ENCODE peak calls at places on chromosomes 13 and 19, in six cellular contexts. K, V, N, U, A and P are unnamed samples.

GRCh38 chr19:17026041-17026658 is 460 bp downstream of the CPAMD8 start:
- DNase-seq in K (peak; percentile 9), V (peak; percentile 70), N (peak; percentile 84), U (no peak), A (no peak), P (no peak)

GRCh38 chr13:67742478-67742877 is 512.3 kb upstream of the PCDH9 start:
- DNase-seq in K (no peak), V (no peak), N (no peak), U (peak; percentile 40), A (no peak), P (no peak)

GRCh38 chr19:1825909-1826556 is 14.0 kb upstream of the ATP8B3 start:
- DNase-seq in K (peak; percentile 79), V (peak; percentile 92), N (peak; percentile 85), U (peak; percentile 47), A (peak; percentile 94), P (peak; percentile 69)

GRCh38 chr13:95298971-95299627 is 2.2 kb downstream of the ABCC4 start:
- DNase-seq in K (peak; percentile 65), V (no peak), N (no peak), U (peak; percentile 94), A (no peak), P (no peak)

GRCh38 chr13:23583491-23583890 is 13.3 kb downstream of the TNFRSF19 start:
- DNase-seq in K (peak; percentile 13), V (no peak), N (no peak), U (no peak), A (no peak), P (peak; percentile 80)

GRCh38 chr19:44912854-44913253 is 1.6 kb upstream of the APOC1 start:
- DNase-seq in K (peak; percentile 79), V (no peak), N (peak; percentile 85), U (no peak), A (peak; percentile 95), P (peak; percentile 82)

GRCh38 chr19:2927032-2927430 is 17.7 kb downstream of the ZNF77 start:
- DNase-seq in K (no peak), V (no peak), N (no peak), U (no peak), A (no peak), P (no peak)

GRCh38 chr13:94272038-94272437 is 207.4 kb downstream of the DCT start:
- DNase-seq in K (no peak), V (no peak), N (no peak), U (peak; percentile 25), A (no peak), P (no peak)

GRCh38 chr19:13128583-13128982 is 10.5 kb downstream of the NACC1 start:
- DNase-seq in K (no peak), V (no peak), N (no peak), U (no peak), A (no peak), P (no peak)

GRCh38 chr13:63625869-63626268 is 2210.2 kb upstream of the PCDH20 start:
- DNase-seq in K (no peak), V (no peak), N (no peak), U (peak; percentile 31), A (no peak), P (peak; percentile 27)

GRCh38 chr13:106523566-106523965 is 11.9 kb downstream of the EFNB2 start:
- DNase-seq in K (peak; percentile 44), V (no peak), N (no peak), U (no peak), A (no peak), P (no peak)

GRCh38 chr13:104140557-104140956 is 1074.3 kb upstream of the SLC10A2 start:
- DNase-seq in K (peak; percentile 7), V (no peak), N (no peak), U (peak; percentile 73), A (no peak), P (no peak)

GRCh38 chr13:59835569-59835968 is 328.2 kb downstream of the DIAPH3 start:
- DNase-seq in K (no peak), V (no peak), N (no peak), U (no peak), A (no peak), P (no peak)

GRCh38 chr13:109998030-109998429 is 211.6 kb upstream of the IRS2 start:
- DNase-seq in K (no peak), V (no peak), N (no peak), U (no peak), A (no peak), P (no peak)

GRCh38 chr19:49335784-49336481 is 727 bp downstream of the CD37 start:
- DNase-seq in K (no peak), V (no peak), N (peak; percentile 37), U (no peak), A (no peak), P (no peak)

GRCh38 chr19:1126984-1127760 is 23.4 kb downstream of the GPX4 start:
- DNase-seq in K (no peak), V (no peak), N (no peak), U (no peak), A (no peak), P (no peak)

GRCh38 chr13:22926176-22927007 is 254.4 kb upstream of the SGCG start:
- DNase-seq in K (peak; percentile 84), V (peak; percentile 90), N (peak; percentile 88), U (peak; percentile 40), A (peak; percentile 66), P (no peak)

GRCh38 chr19:3651684-3652083 is 25.1 kb upstream of the CACTIN start:
- DNase-seq in K (no peak), V (no peak), N (no peak), U (no peak), A (no peak), P (no peak)

GRCh38 chr13:74485757-74486156 is 351.6 kb upstream of the KLF12 start:
- DNase-seq in K (no peak), V (no peak), N (no peak), U (no peak), A (no peak), P (no peak)

GRCh38 chr13:47017476-47017875 is 120.6 kb upstream of the HTR2A start:
- DNase-seq in K (peak; percentile 47), V (no peak), N (no peak), U (peak; percentile 27), A (no peak), P (no peak)

GRCh38 chr19:7415857-7416371 is 67.2 kb downstream of the ARHGEF18 start:
- DNase-seq in K (no peak), V (no peak), N (no peak), U (no peak), A (no peak), P (no peak)

GRCh38 chr19:8512115-8512967 is 1.6 kb downstream of the ZNF414 start:
- DNase-seq in K (peak; percentile 24), V (no peak), N (peak; percentile 72), U (no peak), A (no peak), P (peak; percentile 39)

GRCh38 chr13:99086149-99086868 is 108.4 kb upstream of the DOCK9 start:
- DNase-seq in K (peak; percentile 58), V (peak; percentile 90), N (peak; percentile 83), U (peak; percentile 65), A (peak; percentile 54), P (peak; percentile 38)

GRCh38 chr13:56351041-56351440 is 789.7 kb upstream of the PRR20A start:
- DNase-seq in K (no peak), V (no peak), N (no peak), U (no peak), A (no peak), P (no peak)

GRCh38 chr19:18496167-18496979 is 25.5 kb downstream of the ELL start:
- DNase-seq in K (peak; percentile 43), V (no peak), N (peak; percentile 85), U (peak; percentile 59), A (no peak), P (no peak)

GRCh38 chr19:42409477-42409876 is 17.7 kb downstream of the LIPE start:
- DNase-seq in K (no peak), V (peak; percentile 59), N (no peak), U (no peak), A (peak; percentile 56), P (no peak)

GRCh38 chr13:110965038-110965754 is 50.3 kb upstream of the ANKRD10 start:
- DNase-seq in K (peak; percentile 34), V (no peak), N (no peak), U (peak; percentile 83), A (no peak), P (no peak)

GRCh38 chr19:17341386-17341785 is 4.0 kb downstream of the GTPBP3 start:
- DNase-seq in K (no peak), V (no peak), N (no peak), U (no peak), A (no peak), P (no peak)

GRCh38 chr19:7177926-7178325 is 108.4 kb downstream of the ZNF557 start:
- DNase-seq in K (peak; percentile 52), V (no peak), N (no peak), U (peak; percentile 80), A (no peak), P (no peak)

GRCh38 chr13:111046590-111047141 is 68.4 kb upstream of the ARHGEF7 start:
- DNase-seq in K (peak; percentile 34), V (peak; percentile 60), N (peak; percentile 76), U (peak; percentile 15), A (no peak), P (peak; percentile 79)

GRCh38 chr13:53781941-53782340 is 753.3 kb downstream of the OLFM4 start:
- DNase-seq in K (no peak), V (no peak), N (no peak), U (no peak), A (no peak), P (peak; percentile 6)

GRCh38 chr19:57419439-57419838 is 8.5 kb downstream of the ZNF17 start:
- DNase-seq in K (no peak), V (no peak), N (no peak), U (no peak), A (no peak), P (no peak)
- H3K9me3 ChIP-seq in K (no peaks in the 10 kb centered on the region), V (peaks cover 88% of the 10 kb centered on the region), N (peaks cover 18% of the 10 kb centered on the region), U (peaks cover 4% of the 10 kb centered on the region), A (peaks cover 16% of the 10 kb centered on the region), P (peaks cover 11% of the 10 kb centered on the region)

GRCh38 chr19:46435009-46435408 is 6.3 kb upstream of the PNMA8C start:
- DNase-seq in K (no peak), V (no peak), N (no peak), U (no peak), A (no peak), P (peak; percentile 33)
- H3K9me3 ChIP-seq in K (no peaks in the 10 kb centered on the region), V (no peaks in the 10 kb centered on the region), N (no peaks in the 10 kb centered on the region), U (no peaks in the 10 kb centered on the region), A (no peaks in the 10 kb centered on the region), P (no peaks in the 10 kb centered on the region)

GRCh38 chr19:15864824-15865223 is 33.0 kb downstream of the CYP4F2 start:
- DNase-seq in K (no peak), V (no peak), N (no peak), U (no peak), A (no peak), P (no peak)

GRCh38 chr19:15862444-15862843 is 35.4 kb downstream of the CYP4F2 start:
- DNase-seq in K (no peak), V (no peak), N (no peak), U (no peak), A (no peak), P (no peak)

GRCh38 chr19:15863272-15863671 is 34.6 kb downstream of the CYP4F2 start:
- DNase-seq in K (no peak), V (no peak), N (no peak), U (no peak), A (no peak), P (no peak)

GRCh38 chr19:15860522-15860921 is 37.4 kb downstream of the CYP4F2 start:
- DNase-seq in K (no peak), V (no peak), N (no peak), U (no peak), A (no peak), P (no peak)

GRCh38 chr19:15859187-15859586 is 38.7 kb downstream of the CYP4F2 start:
- DNase-seq in K (no peak), V (no peak), N (no peak), U (no peak), A (no peak), P (no peak)
- H3K9me3 ChIP-seq in K (no peaks in the 10 kb centered on the region), V (no peaks in the 10 kb centered on the region), N (no peaks in the 10 kb centered on the region), U (no peaks in the 10 kb centered on the region), A (no peaks in the 10 kb centered on the region), P (no peaks in the 10 kb centered on the region)

GRCh38 chr19:43858174-43858573 is 31.1 kb downstream of the ZNF283 start:
- DNase-seq in K (no peak), V (no peak), N (no peak), U (no peak), A (no peak), P (no peak)
- H3K9me3 ChIP-seq in K (peaks cover 11% of the 10 kb centered on the region), V (peaks cover 100% of the 10 kb centered on the region), N (peaks cover 89% of the 10 kb centered on the region), U (no peaks in the 10 kb centered on the region), A (peaks cover 77% of the 10 kb centered on the region), P (peaks cover 10% of the 10 kb centered on the region)